ENCODE peak calls at places on chromosomes 16 and 17, in eight cellular contexts. J is HS-5; D is GM03348; C is stimulated activated CD4-positive, alpha-beta T cell treated with anti-CD3 and anti-CD28 coated beads, Interleukin-15, amount 100 ng/mL, for 1 hour; F is stimulated activated CD8-positive, alpha-beta memory T cell treated with anti-CD3 and anti-CD28 coated beads, Interleukin-4, amount 100 ng/mL, for 48 hours; U is kidney epithelial cell; N is H54; A is activated CD8-positive, alpha-beta memory T cell treated with anti-CD3 and anti-CD28 coated beads for 1 hour. K is an unnamed sample.

GRCh38 chr16:11560701-11561439 is 25.8 kb downstream of the LITAF start:
- DNase-seq in J (no peak), D (no peak), C (no peak), F (peak), U (no peak), N (no peak), A (peak), K (no peak)

GRCh38 chr17:45889579-45889978 is 4.8 kb upstream of the MAPT start:
- DNase-seq in J (no peak), D (no peak), C (no peak), F (no peak), U (no peak), N (no peak), A (no peak), K (no peak)

GRCh38 chr17:46063239-46063638 is 64.2 kb downstream of the STH start:
- DNase-seq in J (peak), D (peak), C (no peak), F (no peak), U (peak), N (peak), A (no peak), K (no peak)

GRCh38 chr17:1264196-1264595 is 6.0 kb upstream of the BHLHA9 start:
- DNase-seq in J (no peak), D (no peak), C (no peak), F (no peak), U (no peak), N (no peak), A (no peak), K (no peak)

GRCh38 chr17:39738568-39738901 is 797 bp downstream of the GRB7 start:
- DNase-seq in J (no peak), D (no peak), C (no peak), F (peak), U (no peak), N (no peak), A (no peak), K (no peak)

GRCh38 chr16:55439101-55439690 is 39.8 kb upstream of the MMP2 start:
- DNase-seq in J (no peak), D (peak), C (no peak), F (no peak), U (no peak), N (no peak), A (no peak), K (no peak)

GRCh38 chr16:17512636-17513220 is 42.0 kb upstream of the XYLT1 start:
- DNase-seq in J (no peak), D (peak), C (no peak), F (no peak), U (no peak), N (no peak), A (no peak), K (no peak)

GRCh38 chr17:63555475-63556156 is 5.3 kb downstream of the DCAF7 start:
- DNase-seq in J (no peak), D (no peak), C (no peak), F (no peak), U (no peak), N (no peak), A (no peak), K (no peak)

GRCh38 chr17:75639771-75640555 is 6.7 kb downstream of the SMIM5 start:
- DNase-seq in J (no peak), D (no peak), C (no peak), F (no peak), U (no peak), N (no peak), A (no peak), K (no peak)

GRCh38 chr16:48432136-48432535 is 46.9 kb upstream of the SIAH1 start:
- DNase-seq in J (no peak), D (no peak), C (no peak), F (no peak), U (no peak), N (no peak), A (no peak), K (no peak)